ENCODE peak calls at places on chromosome 10, in four cellular contexts. Z is naive thymus-derived CD4-positive, alpha-beta T cell; C is H1; E is fibroblast of mammary gland. P is an unnamed sample.

GRCh38 chr10:117541909-117542705 is 439 bp upstream of the EMX2 start:
- DNase-seq in Z (no peak), C (no peak), E (peak), P (peak)

GRCh38 chr10:3747984-3748383 is 37.0 kb downstream of the KLF6 start:
- DNase-seq in E (no peak), C (no peak), Z (no peak), P (no peak)

GRCh38 chr10:132540456-132540855 is 2.9 kb downstream of the INPP5A start:
- DNase-seq in Z (no peak), C (no peak), E (peak), P (peak)

GRCh38 chr10:921471-922414 is 9.8 kb downstream of the LARP4B start:
- DNase-seq in C (no peak), Z (no peak), E (peak), P (peak)

GRCh38 chr10:108653466-108653865 is 1269.8 kb downstream of the XPNPEP1 start:
- DNase-seq in C (no peak), Z (no peak), E (peak), P (no peak)

GRCh38 chr10:3931901-3932300 is 146.9 kb upstream of the KLF6 start:
- DNase-seq in E (no peak), Z (no peak), C (no peak), P (no peak)

GRCh38 chr10:59240581-59241183 is 64.2 kb downstream of the PHYHIPL start:
- DNase-seq in C (no peak), Z (no peak), E (peak), P (peak)

GRCh38 chr10:62112325-62112724 is 156.3 kb downstream of the RTKN2 start:
- DNase-seq in E (no peak), Z (no peak), C (no peak), P (peak)

GRCh38 chr10:87618470-87619423 is 40.9 kb upstream of the PAPSS2 start:
- DNase-seq in Z (no peak), E (peak), C (no peak), P (no peak)

GRCh38 chr10:97711640-97712267 is 1.8 kb upstream of the MARVELD1 start:
- DNase-seq in C (no peak), Z (no peak), E (no peak), P (no peak)

GRCh38 chr10:34063592-34063991 is 729.1 kb upstream of the NRP1 start:
- DNase-seq in C (no peak), Z (no peak), E (no peak), P (no peak)

GRCh38 chr10:61754553-61755540 is 92.1 kb downstream of the CABCOCO1 start:
- DNase-seq in E (no peak), Z (no peak), C (no peak), P (peak)

GRCh38 chr10:29295813-29296212 is 6.9 kb downstream of the LYZL1 start:
- DNase-seq in E (peak), Z (no peak), C (no peak), P (no peak)

GRCh38 chr10:75062191-75062849 is 49.1 kb upstream of the SAMD8 start:
- DNase-seq in Z (no peak), C (no peak), E (peak), P (no peak)

GRCh38 chr10:132446661-132447445 is 49.9 kb downstream of the PWWP2B start:
- DNase-seq in C (no peak), E (peak), Z (peak), P (peak)

GRCh38 chr10:53477313-53477675 is 704.7 kb upstream of the MBL2 start:
- DNase-seq in Z (no peak), E (no peak), C (no peak), P (no peak)

GRCh38 chr10:61589547-61590243 is 73.0 kb upstream of the CABCOCO1 start:
- DNase-seq in E (peak), C (no peak), Z (no peak), P (peak)

GRCh38 chr10:97498841-97499560 is at the start of gene UBTD1:
- DNase-seq in C (no peak), E (peak), Z (peak), P (peak)

GRCh38 chr10:26368463-26368862 is 69.7 kb upstream of the APBB1IP start:
- DNase-seq in E (no peak), Z (no peak), C (no peak), P (no peak)

GRCh38 chr10:75043256-75044121 is 68.0 kb upstream of the SAMD8 start:
- DNase-seq in Z (no peak), E (no peak), C (no peak), P (no peak)

GRCh38 chr10:47036771-47037170 is 125.5 kb downstream of the PTPN20 start:
- DNase-seq in E (no peak), C (no peak), Z (no peak), P (no peak)

GRCh38 chr10:74231375-74231774 is 80.4 kb downstream of the ADK start:
- DNase-seq in E (peak), Z (no peak), C (no peak), P (peak)

GRCh38 chr10:663844-664243 is 25.6 kb downstream of the DIP2C start:
- DNase-seq in E (no peak), Z (no peak), C (no peak), P (no peak)

GRCh38 chr10:101237908-101238731 is 8.9 kb upstream of the LBX1 start:
- DNase-seq in E (no peak), C (no peak), Z (no peak), P (no peak)
- H3K4me3 ChIP-seq in E (no peak), C (no peak), Z (no peak), P (no peak)

GRCh38 chr10:103280505-103280904 is 3.6 kb downstream of the INA start:
- DNase-seq in E (no peak), C (no peak), Z (no peak), P (no peak)

GRCh38 chr10:103277713-103278299 is 868 bp downstream of the INA start:
- DNase-seq in Z (no peak), C (no peak), E (no peak), P (no peak)

GRCh38 chr10:103278424-103278823 is 1.5 kb downstream of the INA start:
- DNase-seq in Z (no peak), C (no peak), E (no peak), P (no peak)

GRCh38 chr10:103276941-103277712 is at the start of gene INA:
- DNase-seq in E (peak), C (no peak), Z (no peak), P (no peak)

GRCh38 chr10:103278862-103279298 is 1.9 kb downstream of the INA start:
- DNase-seq in Z (peak), C (no peak), E (peak), P (peak)
- H3K4me3 ChIP-seq in Z (no peak), C (peak), E (no peak), P (no peak)

GRCh38 chr10:7491949-7492659 is 81.3 kb upstream of the SFMBT2 start:
- DNase-seq in E (no peak), Z (no peak), C (no peak), P (no peak)
- H3K4me3 ChIP-seq in E (no peak), Z (no peak), C (no peak), P (no peak)

GRCh38 chr10:77432398-77432797 is 205.2 kb downstream of the KCNMA1 start:
- DNase-seq in Z (no peak), C (no peak), E (no peak), P (no peak)
- H3K4me3 ChIP-seq in Z (no peak), C (no peak), E (no peak), P (no peak)

GRCh38 chr10:18157909-18158308 is 17.7 kb downstream of the CACNB2 start:
- DNase-seq in E (peak), Z (no peak), C (no peak), P (peak)

GRCh38 chr10:18164093-18164492 is 23.9 kb downstream of the CACNB2 start:
- DNase-seq in C (no peak), E (peak), Z (no peak), P (no peak)

GRCh38 chr10:18159596-18159995 is 19.4 kb downstream of the CACNB2 start:
- DNase-seq in Z (no peak), C (no peak), E (peak), P (no peak)

GRCh38 chr10:18162021-18162631 is 21.9 kb downstream of the CACNB2 start:
- DNase-seq in E (peak), Z (no peak), C (no peak), P (no peak)

GRCh38 chr10:18158698-18159342 is 18.6 kb downstream of the CACNB2 start:
- DNase-seq in E (peak), Z (no peak), C (no peak), P (no peak)
- H3K4me3 ChIP-seq in E (no peak), Z (no peak), C (no peak), P (no peak)

DNA sequence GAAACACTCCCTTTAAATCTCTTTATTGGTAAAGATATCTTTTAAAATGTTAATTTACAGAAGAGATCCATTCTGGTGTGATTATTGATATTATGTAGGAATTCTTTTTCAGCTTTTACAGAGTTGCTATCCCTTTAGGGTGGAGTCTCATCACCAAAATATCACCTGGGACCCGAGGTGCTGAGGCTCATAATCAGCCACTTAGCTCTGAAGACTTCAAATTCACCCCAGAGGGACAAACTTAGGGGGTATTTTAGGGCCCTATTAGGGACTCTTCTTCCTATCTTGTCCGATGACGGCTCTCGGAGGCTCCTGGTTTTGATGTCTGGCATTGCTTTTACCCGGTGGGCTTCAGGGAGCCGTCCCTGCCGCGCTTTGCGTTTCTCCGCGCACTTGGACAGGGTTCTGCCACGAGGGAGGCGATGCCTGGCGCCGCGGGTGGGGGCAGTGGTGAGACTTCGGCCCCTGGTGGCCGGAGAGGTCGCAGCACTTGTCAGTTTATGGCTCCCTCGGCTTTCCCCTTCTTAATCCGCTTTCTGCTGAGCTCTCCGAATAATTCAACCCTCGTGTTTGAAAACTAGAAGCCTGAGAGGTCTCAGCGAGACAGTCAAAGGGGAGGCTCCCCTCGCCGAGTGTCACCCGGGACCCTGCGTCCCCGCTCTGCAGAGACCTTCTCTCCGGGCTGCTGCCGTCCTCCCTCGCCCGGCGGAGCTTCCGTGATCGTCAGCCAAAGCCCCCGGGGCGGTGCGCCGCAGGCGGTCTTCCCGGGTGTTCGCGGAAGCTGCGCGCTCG is 27.8 kb downstream of the RBM20 start:
- DNase-seq in E (peak), C (no peak), Z (peak), P (peak)
- H3K4me3 ChIP-seq in E (peak), C (peak), Z (peak), P (peak)

GRCh38 chr10:124354411-124355382 is 64.0 kb downstream of the OAT start:
- DNase-seq in Z (no peak), C (no peak), E (peak), P (peak)
- H3K4me3 ChIP-seq in Z (peak), C (no peak), E (peak), P (peak)

GRCh38 chr10:5510281-5511072 is 11.1 kb upstream of the CALML5 start:
- DNase-seq in Z (no peak), C (no peak), E (peak), P (no peak)

GRCh38 chr10:5508786-5509185 is 9.4 kb upstream of the CALML5 start:
- DNase-seq in Z (no peak), C (no peak), E (no peak), P (no peak)

GRCh38 chr10:5508161-5508604 is 8.8 kb upstream of the CALML5 start:
- DNase-seq in C (no peak), Z (no peak), E (no peak), P (no peak)

GRCh38 chr10:5509691-5510090 is 10.3 kb upstream of the CALML5 start:
- DNase-seq in C (no peak), E (no peak), Z (no peak), P (no peak)

GRCh38 chr10:5509236-5509635 is 9.9 kb upstream of the CALML5 start:
- DNase-seq in Z (no peak), C (no peak), E (no peak), P (no peak)
- H3K4me3 ChIP-seq in Z (no peak), C (no peak), E (no peak), P (no peak)

P was measured in bronchial epithelial cell.